ENCODE peak calls at places on chromosomes 6 and 20, in seven cellular contexts. One of them, this sample, is unnamed.

GRCh38 chr6:3159805-3160781 is 2.7 kb upstream of the TUBB2A start:
- DNase-seq in CD4-positive, alpha-beta T cell: peak; percentile 53
- DNase-seq in bronchial epithelial cell: peak; percentile 70
- DNase-seq in body of pancreas: peak; percentile 95
- DNase-seq in sigmoid colon: peak; percentile 78
- DNase-seq in GM20000: no peak
- DNase-seq in GM12878: no peak
- DNase-seq in this sample: peak; percentile 48

GRCh38 chr6:43934803-43935602 is 165.0 kb downstream of the VEGFA start:
- DNase-seq in GM12878: no peak
- DNase-seq in body of pancreas: no peak
- DNase-seq in bronchial epithelial cell: no peak
- DNase-seq in sigmoid colon: peak; percentile 35
- DNase-seq in CD4-positive, alpha-beta T cell: no peak
- DNase-seq in GM20000: no peak
- DNase-seq in this sample: no peak

GRCh38 chr20:54335299-54335698 is 127.4 kb downstream of the PFDN4 start:
- DNase-seq in GM12878: no peak
- DNase-seq in body of pancreas: no peak
- DNase-seq in bronchial epithelial cell: peak; percentile 49
- DNase-seq in CD4-positive, alpha-beta T cell: no peak
- DNase-seq in GM20000: no peak
- DNase-seq in sigmoid colon: no peak
- DNase-seq in this sample: no peak

GRCh38 chr6:75230484-75231325 is 12.9 kb downstream of the COX7A2 start:
- DNase-seq in body of pancreas: peak; percentile 46
- DNase-seq in bronchial epithelial cell: peak; percentile 52
- DNase-seq in GM20000: peak; percentile 12
- DNase-seq in CD4-positive, alpha-beta T cell: no peak
- DNase-seq in sigmoid colon: no peak
- DNase-seq in GM12878: no peak
- DNase-seq in this sample: peak; percentile 51

GRCh38 chr6:38078671-38079070 is 259.1 kb downstream of the ZFAND3 start:
- DNase-seq in GM12878: no peak
- DNase-seq in sigmoid colon: no peak
- DNase-seq in bronchial epithelial cell: no peak
- DNase-seq in GM20000: no peak
- DNase-seq in body of pancreas: no peak
- DNase-seq in CD4-positive, alpha-beta T cell: no peak
- DNase-seq in this sample: no peak

GRCh38 chr6:35401514-35401913 is 50.6 kb upstream of the FANCE start:
- DNase-seq in CD4-positive, alpha-beta T cell: no peak
- DNase-seq in bronchial epithelial cell: peak; percentile 81
- DNase-seq in sigmoid colon: no peak
- DNase-seq in GM12878: no peak
- DNase-seq in GM20000: no peak
- DNase-seq in body of pancreas: peak; percentile 75
- DNase-seq in this sample: peak; percentile 47

GRCh38 chr6:27839303-27840081 is 72.7 kb downstream of the OR2B2 start:
- DNase-seq in sigmoid colon: no peak
- DNase-seq in GM20000: no peak
- DNase-seq in body of pancreas: peak; percentile 47
- DNase-seq in CD4-positive, alpha-beta T cell: no peak
- DNase-seq in bronchial epithelial cell: peak; percentile 59
- DNase-seq in GM12878: no peak
- DNase-seq in this sample: peak; percentile 59

GRCh38 chr20:62953839-62954703 is 1.6 kb downstream of the SLC17A9 start:
- DNase-seq in GM12878: peak; percentile 75
- DNase-seq in sigmoid colon: peak; percentile 94
- DNase-seq in GM20000: peak; percentile 93
- DNase-seq in bronchial epithelial cell: peak; percentile 7
- DNase-seq in CD4-positive, alpha-beta T cell: peak; percentile 48
- DNase-seq in body of pancreas: peak; percentile 69
- DNase-seq in this sample: no peak

GRCh38 chr6:25963426-25964123 is 973 bp downstream of the TRIM38 start:
- DNase-seq in sigmoid colon: no peak
- DNase-seq in body of pancreas: no peak
- DNase-seq in GM12878: no peak
- DNase-seq in GM20000: no peak
- DNase-seq in CD4-positive, alpha-beta T cell: no peak
- DNase-seq in bronchial epithelial cell: peak; percentile 65
- DNase-seq in this sample: peak; percentile 38

GRCh38 chr6:143621876-143622605 is 55.7 kb upstream of the PHACTR2 start:
- DNase-seq in body of pancreas: no peak
- DNase-seq in GM20000: no peak
- DNase-seq in sigmoid colon: no peak
- DNase-seq in GM12878: no peak
- DNase-seq in bronchial epithelial cell: no peak
- DNase-seq in CD4-positive, alpha-beta T cell: no peak
- DNase-seq in this sample: no peak

GRCh38 chr20:49344975-49345374 is 67.1 kb upstream of the ZNFX1 start:
- DNase-seq in GM12878: no peak
- DNase-seq in GM20000: no peak
- DNase-seq in CD4-positive, alpha-beta T cell: no peak
- DNase-seq in sigmoid colon: peak; percentile 90
- DNase-seq in bronchial epithelial cell: peak; percentile 64
- DNase-seq in body of pancreas: peak; percentile 44
- DNase-seq in this sample: peak; percentile 72

GRCh38 chr6:81844686-81845085 is 92.2 kb upstream of the TENT5A start:
- DNase-seq in bronchial epithelial cell: no peak
- DNase-seq in CD4-positive, alpha-beta T cell: no peak
- DNase-seq in sigmoid colon: no peak
- DNase-seq in GM12878: no peak
- DNase-seq in body of pancreas: no peak
- DNase-seq in GM20000: no peak
- DNase-seq in this sample: no peak

GRCh38 chr6:1609662-1610496 is at the start of gene FOXC1:
- DNase-seq in CD4-positive, alpha-beta T cell: no peak
- DNase-seq in GM12878: no peak
- DNase-seq in sigmoid colon: peak; percentile 86
- DNase-seq in bronchial epithelial cell: peak; percentile 82
- DNase-seq in body of pancreas: peak; percentile 92
- DNase-seq in GM20000: peak; percentile 93
- DNase-seq in this sample: peak; percentile 90

GRCh38 chr6:138007014-138007472 is 100.2 kb downstream of the PERP start:
- DNase-seq in bronchial epithelial cell: peak; percentile 80
- DNase-seq in GM12878: no peak
- DNase-seq in GM20000: peak; percentile 53
- DNase-seq in body of pancreas: no peak
- DNase-seq in sigmoid colon: no peak
- DNase-seq in CD4-positive, alpha-beta T cell: no peak
- DNase-seq in this sample: peak; percentile 33

GRCh38 chr20:25055711-25056492 is 2.0 kb downstream of the ACSS1 start:
- DNase-seq in body of pancreas: peak; percentile 58
- DNase-seq in GM20000: no peak
- DNase-seq in CD4-positive, alpha-beta T cell: no peak
- DNase-seq in bronchial epithelial cell: no peak
- DNase-seq in GM12878: no peak
- DNase-seq in sigmoid colon: peak; percentile 63
- DNase-seq in this sample: no peak

GRCh38 chr20:34195355-34195754 is 45.9 kb upstream of the ASIP start:
- DNase-seq in GM12878: no peak
- DNase-seq in bronchial epithelial cell: no peak
- DNase-seq in CD4-positive, alpha-beta T cell: no peak
- DNase-seq in body of pancreas: no peak
- DNase-seq in sigmoid colon: no peak
- DNase-seq in GM20000: no peak
- DNase-seq in this sample: no peak

GRCh38 chr6:30741789-30742315 is 635 bp downstream of the FLOT1 start:
- DNase-seq in body of pancreas: no peak
- DNase-seq in sigmoid colon: no peak
- DNase-seq in GM20000: no peak
- DNase-seq in CD4-positive, alpha-beta T cell: no peak
- DNase-seq in GM12878: no peak
- DNase-seq in bronchial epithelial cell: no peak
- DNase-seq in this sample: no peak

GRCh38 chr6:30744054-30744805 is at the start of gene IER3:
- DNase-seq in body of pancreas: peak; percentile 93
- DNase-seq in bronchial epithelial cell: peak; percentile 95
- DNase-seq in CD4-positive, alpha-beta T cell: peak; percentile 52
- DNase-seq in GM12878: no peak
- DNase-seq in sigmoid colon: peak; percentile 94
- DNase-seq in GM20000: peak; percentile 80
- DNase-seq in this sample: peak; percentile 97

GRCh38 chr6:30743099-30744053 is 889 bp upstream of the FLOT1 start:
- DNase-seq in CD4-positive, alpha-beta T cell: no peak
- DNase-seq in GM20000: peak; percentile 49
- DNase-seq in GM12878: no peak
- DNase-seq in bronchial epithelial cell: no peak
- DNase-seq in sigmoid colon: peak; percentile 79
- DNase-seq in body of pancreas: no peak
- DNase-seq in this sample: no peak

GRCh38 chr6:30740993-30741784 is 1.3 kb downstream of the FLOT1 start:
- DNase-seq in body of pancreas: no peak
- DNase-seq in CD4-positive, alpha-beta T cell: no peak
- DNase-seq in bronchial epithelial cell: peak; percentile 30
- DNase-seq in GM20000: no peak
- DNase-seq in sigmoid colon: no peak
- DNase-seq in GM12878: no peak
- DNase-seq in this sample: no peak

GRCh38 chr6:30742316-30743098 is at the start of gene FLOT1:
- DNase-seq in GM12878: peak; percentile 80
- DNase-seq in sigmoid colon: peak; percentile 99
- DNase-seq in CD4-positive, alpha-beta T cell: peak; percentile 76
- DNase-seq in bronchial epithelial cell: peak; percentile 95
- DNase-seq in GM20000: peak; percentile 97
- DNase-seq in body of pancreas: peak; percentile 99
- DNase-seq in this sample: peak; percentile 99
- TF ChIP-seq CTCF in GM12878: no peak
- TF ChIP-seq CTCF in sigmoid colon: no peak
- TF ChIP-seq CTCF in CD4-positive, alpha-beta T cell: no peak
- TF ChIP-seq CTCF in bronchial epithelial cell: no peak
- TF ChIP-seq CTCF in GM20000: no peak
- TF ChIP-seq CTCF in body of pancreas: no peak
- TF ChIP-seq CTCF in this sample: no peak

GRCh38 chr6:106360989-106361430 is 493 bp downstream of the CRYBG1 start:
- DNase-seq in sigmoid colon: no peak
- DNase-seq in GM12878: no peak
- DNase-seq in body of pancreas: peak; percentile 29
- DNase-seq in CD4-positive, alpha-beta T cell: no peak
- DNase-seq in GM20000: peak; percentile 63
- DNase-seq in bronchial epithelial cell: peak; percentile 48
- DNase-seq in this sample: peak; percentile 48

GRCh38 chr6:106363401-106364138 is 3.1 kb downstream of the CRYBG1 start:
- DNase-seq in GM20000: no peak
- DNase-seq in body of pancreas: no peak
- DNase-seq in sigmoid colon: no peak
- DNase-seq in CD4-positive, alpha-beta T cell: no peak
- DNase-seq in GM12878: no peak
- DNase-seq in bronchial epithelial cell: no peak
- DNase-seq in this sample: no peak

GRCh38 chr6:106356382-106356781 is 4.1 kb upstream of the CRYBG1 start:
- DNase-seq in bronchial epithelial cell: no peak
- DNase-seq in CD4-positive, alpha-beta T cell: no peak
- DNase-seq in sigmoid colon: no peak
- DNase-seq in GM12878: no peak
- DNase-seq in body of pancreas: no peak
- DNase-seq in GM20000: no peak
- DNase-seq in this sample: no peak

GRCh38 chr6:106359989-106360409 is 518 bp upstream of the CRYBG1 start:
- DNase-seq in bronchial epithelial cell: no peak
- DNase-seq in CD4-positive, alpha-beta T cell: no peak
- DNase-seq in GM12878: no peak
- DNase-seq in body of pancreas: no peak
- DNase-seq in GM20000: no peak
- DNase-seq in sigmoid colon: no peak
- DNase-seq in this sample: no peak

DNA sequence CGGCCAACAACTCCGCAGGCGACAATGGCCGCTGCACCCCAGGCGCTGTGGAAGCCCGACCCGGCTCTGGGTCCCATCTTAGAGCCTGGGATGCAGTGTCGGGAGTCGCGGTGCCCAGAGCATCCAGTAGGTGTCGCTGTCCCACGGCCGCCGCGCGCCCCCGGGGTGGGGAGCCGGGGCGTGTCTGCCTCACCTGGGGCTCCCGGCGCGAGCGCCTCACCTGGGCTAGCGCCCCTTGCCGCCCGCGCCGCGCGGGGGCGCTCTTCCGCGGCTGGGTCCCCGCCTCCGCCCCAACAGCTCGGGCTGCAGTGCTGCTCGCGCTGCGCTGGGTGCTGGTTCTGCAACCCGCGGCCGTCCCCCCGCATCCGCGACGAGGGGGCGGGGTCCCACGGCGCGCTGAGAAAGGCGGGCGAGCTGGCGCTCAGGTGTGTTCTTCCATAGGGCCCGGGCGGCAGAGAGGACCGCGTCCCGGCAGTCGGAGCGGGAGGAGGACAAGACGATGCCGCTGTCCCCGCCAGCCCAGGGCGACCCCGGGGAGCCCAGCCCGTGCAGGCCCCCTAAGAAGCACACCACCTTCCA is at the start of gene CRYBG1:
- DNase-seq in GM20000: peak; percentile 87
- DNase-seq in bronchial epithelial cell: peak; percentile 69
- DNase-seq in GM12878: no peak
- DNase-seq in CD4-positive, alpha-beta T cell: peak; percentile 61
- DNase-seq in body of pancreas: peak; percentile 82
- DNase-seq in sigmoid colon: peak; percentile 74
- DNase-seq in this sample: peak; percentile 96
- TF ChIP-seq CTCF in GM20000: peak; percentile 67
- TF ChIP-seq CTCF in bronchial epithelial cell: peak; percentile 94
- TF ChIP-seq CTCF in GM12878: peak; percentile 62
- TF ChIP-seq CTCF in CD4-positive, alpha-beta T cell: peak; percentile 89
- TF ChIP-seq CTCF in body of pancreas: peak; percentile 95
- TF ChIP-seq CTCF in sigmoid colon: peak; percentile 49
- TF ChIP-seq CTCF in this sample: peak; percentile 97

GRCh38 chr6:79762370-79762769 is 131.2 kb downstream of the SH3BGRL2 start:
- DNase-seq in body of pancreas: no peak
- DNase-seq in CD4-positive, alpha-beta T cell: no peak
- DNase-seq in GM20000: no peak
- DNase-seq in sigmoid colon: no peak
- DNase-seq in GM12878: no peak
- DNase-seq in bronchial epithelial cell: peak; percentile 16
- DNase-seq in this sample: peak; percentile 13
- TF ChIP-seq CTCF in body of pancreas: no peak
- TF ChIP-seq CTCF in CD4-positive, alpha-beta T cell: no peak
- TF ChIP-seq CTCF in GM20000: no peak
- TF ChIP-seq CTCF in sigmoid colon: no peak
- TF ChIP-seq CTCF in GM12878: no peak
- TF ChIP-seq CTCF in bronchial epithelial cell: peak; percentile 31
- TF ChIP-seq CTCF in this sample: peak; percentile 13

GRCh38 chr20:61640846-61641245 is 388.8 kb downstream of the CDH4 start:
- DNase-seq in GM12878: no peak
- DNase-seq in bronchial epithelial cell: no peak
- DNase-seq in body of pancreas: no peak
- DNase-seq in sigmoid colon: no peak
- DNase-seq in GM20000: no peak
- DNase-seq in CD4-positive, alpha-beta T cell: no peak
- DNase-seq in this sample: no peak

GRCh38 chr20:61646453-61646852 is 394.4 kb downstream of the CDH4 start:
- DNase-seq in GM20000: no peak
- DNase-seq in sigmoid colon: no peak
- DNase-seq in CD4-positive, alpha-beta T cell: no peak
- DNase-seq in GM12878: no peak
- DNase-seq in bronchial epithelial cell: no peak
- DNase-seq in body of pancreas: no peak
- DNase-seq in this sample: no peak

GRCh38 chr20:61644387-61645076 is 392.5 kb downstream of the CDH4 start:
- DNase-seq in GM20000: no peak
- DNase-seq in sigmoid colon: no peak
- DNase-seq in bronchial epithelial cell: no peak
- DNase-seq in CD4-positive, alpha-beta T cell: no peak
- DNase-seq in body of pancreas: no peak
- DNase-seq in GM12878: no peak
- DNase-seq in this sample: no peak

GRCh38 chr20:61646986-61647385 is 394.9 kb downstream of the CDH4 start:
- DNase-seq in bronchial epithelial cell: no peak
- DNase-seq in GM12878: no peak
- DNase-seq in sigmoid colon: no peak
- DNase-seq in CD4-positive, alpha-beta T cell: no peak
- DNase-seq in GM20000: no peak
- DNase-seq in body of pancreas: no peak
- DNase-seq in this sample: no peak

GRCh38 chr20:61643631-61644386 is 391.7 kb downstream of the CDH4 start:
- DNase-seq in CD4-positive, alpha-beta T cell: no peak
- DNase-seq in GM20000: no peak
- DNase-seq in body of pancreas: no peak
- DNase-seq in bronchial epithelial cell: no peak
- DNase-seq in sigmoid colon: no peak
- DNase-seq in GM12878: no peak
- DNase-seq in this sample: no peak
- TF ChIP-seq CTCF in CD4-positive, alpha-beta T cell: no peak
- TF ChIP-seq CTCF in GM20000: no peak
- TF ChIP-seq CTCF in body of pancreas: no peak
- TF ChIP-seq CTCF in bronchial epithelial cell: no peak
- TF ChIP-seq CTCF in sigmoid colon: no peak
- TF ChIP-seq CTCF in GM12878: no peak
- TF ChIP-seq CTCF in this sample: no peak

This sample was measured in Calu3.